ENCODE peak calls at places on chromosome 1, in ten cellular contexts. N is occipital lobe, R is HEK293T, T is amniotic stem cell, C is ELR, A is psoas muscle, U is activated B cell treated with CpG ODN at 0.5 μM for 24 hours, E is suprapubic skin, P is NCI-H1694, H is stromal cell of bone marrow. S is an unnamed sample.

GRCh38 chr1:94382163-94382562 is 36.0 kb upstream of the ABCD3 start:
- DNase-seq in N (no peak), R (no peak), T (no peak), C (no peak), A (no peak), U (no peak), E (no peak), P (no peak), H (no peak), S (peak; percentile 80)

GRCh38 chr1:161905269-161905884 is 118.3 kb downstream of the OLFML2B start:
- DNase-seq in N (no peak), R (peak; percentile 40), T (no peak), C (peak; percentile 66), A (no peak), U (no peak), E (no peak), P (peak; percentile 22), H (no peak), S (no peak)

GRCh38 chr1:204619721-204620120 is 65.8 kb downstream of the LRRN2 start:
- DNase-seq in N (no peak), R (no peak), T (no peak), C (no peak), A (no peak), U (no peak), E (no peak), P (no peak), H (no peak), S (no peak)

GRCh38 chr1:111863401-111863800 is 107.7 kb downstream of the DDX20 start:
- DNase-seq in N (no peak), R (no peak), T (no peak), C (no peak), A (no peak), U (no peak), E (no peak), P (no peak), H (no peak), S (no peak)

GRCh38 chr1:221309711-221310110 is 430.5 kb downstream of the HLX start:
- DNase-seq in N (no peak), R (no peak), T (no peak), C (no peak), A (no peak), U (no peak), E (no peak), P (peak; percentile 55), H (no peak), S (no peak)

GRCh38 chr1:155717041-155717440 is 28.1 kb downstream of the DAP3 start:
- DNase-seq in N (no peak), R (no peak), T (no peak), C (no peak), A (no peak), U (no peak), E (no peak), P (no peak), H (no peak), S (no peak)

GRCh38 chr1:205232945-205233397 is 5.2 kb downstream of the TMCC2 start:
- DNase-seq in N (no peak), R (no peak), T (no peak), C (no peak), A (no peak), U (no peak), E (no peak), P (no peak), H (no peak), S (no peak)

GRCh38 chr1:27624467-27625233 is 10.3 kb downstream of the FGR start:
- DNase-seq in N (no peak), R (no peak), T (no peak), C (no peak), A (no peak), U (no peak), E (no peak), P (no peak), H (no peak), S (no peak)

GRCh38 chr1:1116701-1117468 is 996 bp upstream of the C1orf159 start:
- DNase-seq in N (no peak), R (no peak), T (no peak), C (peak; percentile 43), A (no peak), U (no peak), E (peak; percentile 73), P (no peak), H (no peak), S (peak; percentile 44)

GRCh38 chr1:93783876-93784275 is 95.1 kb downstream of the DNTTIP2 start:
- DNase-seq in N (no peak), R (no peak), T (no peak), C (peak; percentile 29), A (no peak), U (no peak), E (no peak), P (no peak), H (no peak), S (no peak)

GRCh38 chr1:207962716-207963428 is 51.9 kb upstream of the CD34 start:
- DNase-seq in N (peak; percentile 67), R (peak; percentile 15), T (no peak), C (no peak), A (peak; percentile 45), U (no peak), E (peak; percentile 88), P (no peak), H (no peak), S (peak; percentile 35)